ENCODE peak calls at places on chromosomes 3 and 15, in seven cellular contexts. One of them, this sample, is unnamed.
A peak's percentile ranks its signal among the peaks of the same experiment; 100 is the strongest.

GRCh38 chr3:33004961-33005360 is 53.5 kb downstream of the CCR4 start:
- DNase-seq in smooth muscle cell of the brain vasculature: no peak
- DNase-seq in mesothelial cell of epicardium: no peak
- DNase-seq in AG09309: no peak
- DNase-seq in stimulated activated CD4-positive, alpha-beta T cell treated with anti-CD3 and anti-CD28 coated beads, Interleukin-1b, Interleukin-23, amount 100 ng/mL, for 1 hour: no peak
- DNase-seq in hypothalamus: no peak
- DNase-seq in Right ventricle myocardium superior: no peak
- DNase-seq in this sample: no peak

GRCh38 chr15:67225336-67225735 is 29.1 kb downstream of the AAGAB start:
- DNase-seq in stimulated activated CD4-positive, alpha-beta T cell treated with anti-CD3 and anti-CD28 coated beads, Interleukin-1b, Interleukin-23, amount 100 ng/mL, for 1 hour: no peak
- DNase-seq in Right ventricle myocardium superior: no peak
- DNase-seq in smooth muscle cell of the brain vasculature: no peak
- DNase-seq in mesothelial cell of epicardium: no peak
- DNase-seq in hypothalamus: no peak
- DNase-seq in AG09309: peak; percentile 48
- DNase-seq in this sample: no peak

GRCh38 chr3:12815719-12816118 is 19.2 kb downstream of the CAND2 start:
- DNase-seq in mesothelial cell of epicardium: no peak
- DNase-seq in smooth muscle cell of the brain vasculature: no peak
- DNase-seq in AG09309: no peak
- DNase-seq in stimulated activated CD4-positive, alpha-beta T cell treated with anti-CD3 and anti-CD28 coated beads, Interleukin-1b, Interleukin-23, amount 100 ng/mL, for 1 hour: no peak
- DNase-seq in Right ventricle myocardium superior: no peak
- DNase-seq in hypothalamus: no peak
- DNase-seq in this sample: no peak

GRCh38 chr15:58582150-58582549 is 150.4 kb downstream of the LIPC start:
- DNase-seq in hypothalamus: no peak
- DNase-seq in mesothelial cell of epicardium: no peak
- DNase-seq in AG09309: no peak
- DNase-seq in stimulated activated CD4-positive, alpha-beta T cell treated with anti-CD3 and anti-CD28 coated beads, Interleukin-1b, Interleukin-23, amount 100 ng/mL, for 1 hour: no peak
- DNase-seq in smooth muscle cell of the brain vasculature: no peak
- DNase-seq in Right ventricle myocardium superior: no peak
- DNase-seq in this sample: no peak

GRCh38 chr3:133970916-133971315 is 58.8 kb downstream of the SLCO2A1 start:
- DNase-seq in AG09309: no peak
- DNase-seq in hypothalamus: no peak
- DNase-seq in smooth muscle cell of the brain vasculature: no peak
- DNase-seq in stimulated activated CD4-positive, alpha-beta T cell treated with anti-CD3 and anti-CD28 coated beads, Interleukin-1b, Interleukin-23, amount 100 ng/mL, for 1 hour: no peak
- DNase-seq in mesothelial cell of epicardium: no peak
- DNase-seq in Right ventricle myocardium superior: no peak
- DNase-seq in this sample: no peak

GRCh38 chr3:46429671-46430070 is 22.6 kb downstream of the CCRL2 start:
- DNase-seq in stimulated activated CD4-positive, alpha-beta T cell treated with anti-CD3 and anti-CD28 coated beads, Interleukin-1b, Interleukin-23, amount 100 ng/mL, for 1 hour: no peak
- DNase-seq in Right ventricle myocardium superior: no peak
- DNase-seq in AG09309: no peak
- DNase-seq in hypothalamus: no peak
- DNase-seq in mesothelial cell of epicardium: no peak
- DNase-seq in smooth muscle cell of the brain vasculature: no peak
- DNase-seq in this sample: no peak

GRCh38 chr3:31945738-31946052 is 35.4 kb downstream of the OSBPL10 start:
- DNase-seq in mesothelial cell of epicardium: no peak
- DNase-seq in smooth muscle cell of the brain vasculature: no peak
- DNase-seq in Right ventricle myocardium superior: no peak
- DNase-seq in AG09309: peak; percentile 40
- DNase-seq in hypothalamus: no peak
- DNase-seq in stimulated activated CD4-positive, alpha-beta T cell treated with anti-CD3 and anti-CD28 coated beads, Interleukin-1b, Interleukin-23, amount 100 ng/mL, for 1 hour: no peak
- DNase-seq in this sample: no peak

GRCh38 chr15:42146551-42147430 is 9.6 kb downstream of the PLA2G4F start:
- DNase-seq in AG09309: no peak
- DNase-seq in hypothalamus: no peak
- DNase-seq in mesothelial cell of epicardium: no peak
- DNase-seq in smooth muscle cell of the brain vasculature: no peak
- DNase-seq in Right ventricle myocardium superior: no peak
- DNase-seq in stimulated activated CD4-positive, alpha-beta T cell treated with anti-CD3 and anti-CD28 coated beads, Interleukin-1b, Interleukin-23, amount 100 ng/mL, for 1 hour: no peak
- DNase-seq in this sample: no peak

GRCh38 chr3:163605915-163606314 is 1472.4 kb downstream of the SI start:
- DNase-seq in stimulated activated CD4-positive, alpha-beta T cell treated with anti-CD3 and anti-CD28 coated beads, Interleukin-1b, Interleukin-23, amount 100 ng/mL, for 1 hour: no peak
- DNase-seq in AG09309: no peak
- DNase-seq in mesothelial cell of epicardium: no peak
- DNase-seq in hypothalamus: no peak
- DNase-seq in Right ventricle myocardium superior: no peak
- DNase-seq in smooth muscle cell of the brain vasculature: no peak
- DNase-seq in this sample: no peak

GRCh38 chr15:49137861-49138260 is 17.5 kb downstream of the COPS2 start:
- DNase-seq in AG09309: peak; percentile 20
- DNase-seq in hypothalamus: no peak
- DNase-seq in smooth muscle cell of the brain vasculature: no peak
- DNase-seq in Right ventricle myocardium superior: no peak
- DNase-seq in stimulated activated CD4-positive, alpha-beta T cell treated with anti-CD3 and anti-CD28 coated beads, Interleukin-1b, Interleukin-23, amount 100 ng/mL, for 1 hour: no peak
- DNase-seq in mesothelial cell of epicardium: no peak
- DNase-seq in this sample: no peak

GRCh38 chr15:64825081-64825430 is 391 bp downstream of the PIF1 start:
- DNase-seq in mesothelial cell of epicardium: no peak
- DNase-seq in hypothalamus: no peak
- DNase-seq in stimulated activated CD4-positive, alpha-beta T cell treated with anti-CD3 and anti-CD28 coated beads, Interleukin-1b, Interleukin-23, amount 100 ng/mL, for 1 hour: no peak
- DNase-seq in AG09309: no peak
- DNase-seq in smooth muscle cell of the brain vasculature: no peak
- DNase-seq in Right ventricle myocardium superior: no peak
- DNase-seq in this sample: peak; percentile 24

GRCh38 chr15:39583586-39584265 is 2.8 kb downstream of the THBS1 start:
- DNase-seq in hypothalamus: no peak
- DNase-seq in AG09309: peak; percentile 91
- DNase-seq in stimulated activated CD4-positive, alpha-beta T cell treated with anti-CD3 and anti-CD28 coated beads, Interleukin-1b, Interleukin-23, amount 100 ng/mL, for 1 hour: no peak
- DNase-seq in smooth muscle cell of the brain vasculature: no peak
- DNase-seq in Right ventricle myocardium superior: no peak
- DNase-seq in mesothelial cell of epicardium: no peak
- DNase-seq in this sample: peak; percentile 61

GRCh38 chr15:62497356-62497755 is 332.3 kb upstream of the C2CD4B start:
- DNase-seq in Right ventricle myocardium superior: no peak
- DNase-seq in stimulated activated CD4-positive, alpha-beta T cell treated with anti-CD3 and anti-CD28 coated beads, Interleukin-1b, Interleukin-23, amount 100 ng/mL, for 1 hour: no peak
- DNase-seq in smooth muscle cell of the brain vasculature: no peak
- DNase-seq in hypothalamus: no peak
- DNase-seq in AG09309: peak; percentile 34
- DNase-seq in mesothelial cell of epicardium: no peak
- DNase-seq in this sample: no peak

GRCh38 chr3:171802601-171802956 is 7.7 kb downstream of the PLD1 start:
- DNase-seq in hypothalamus: no peak
- DNase-seq in mesothelial cell of epicardium: no peak
- DNase-seq in smooth muscle cell of the brain vasculature: no peak
- DNase-seq in stimulated activated CD4-positive, alpha-beta T cell treated with anti-CD3 and anti-CD28 coated beads, Interleukin-1b, Interleukin-23, amount 100 ng/mL, for 1 hour: no peak
- DNase-seq in Right ventricle myocardium superior: no peak
- DNase-seq in AG09309: no peak
- DNase-seq in this sample: no peak

GRCh38 chr15:88647362-88648105 is 8.7 kb downstream of the ISG20 start:
- DNase-seq in stimulated activated CD4-positive, alpha-beta T cell treated with anti-CD3 and anti-CD28 coated beads, Interleukin-1b, Interleukin-23, amount 100 ng/mL, for 1 hour: no peak
- DNase-seq in smooth muscle cell of the brain vasculature: no peak
- DNase-seq in hypothalamus: no peak
- DNase-seq in AG09309: no peak
- DNase-seq in Right ventricle myocardium superior: no peak
- DNase-seq in mesothelial cell of epicardium: no peak
- DNase-seq in this sample: no peak

GRCh38 chr3:152269423-152270144 is 855 bp downstream of the MBNL1 start:
- DNase-seq in AG09309: peak; percentile 93
- DNase-seq in smooth muscle cell of the brain vasculature: peak; percentile 47
- DNase-seq in mesothelial cell of epicardium: no peak
- DNase-seq in hypothalamus: peak; percentile 67
- DNase-seq in stimulated activated CD4-positive, alpha-beta T cell treated with anti-CD3 and anti-CD28 coated beads, Interleukin-1b, Interleukin-23, amount 100 ng/mL, for 1 hour: no peak
- DNase-seq in Right ventricle myocardium superior: peak; percentile 43
- DNase-seq in this sample: peak; percentile 80

GRCh38 chr3:61985020-61985419 is 388.3 kb downstream of the FEZF2 start:
- DNase-seq in hypothalamus: no peak
- DNase-seq in mesothelial cell of epicardium: no peak
- DNase-seq in smooth muscle cell of the brain vasculature: no peak
- DNase-seq in Right ventricle myocardium superior: no peak
- DNase-seq in stimulated activated CD4-positive, alpha-beta T cell treated with anti-CD3 and anti-CD28 coated beads, Interleukin-1b, Interleukin-23, amount 100 ng/mL, for 1 hour: no peak
- DNase-seq in AG09309: peak; percentile 48
- DNase-seq in this sample: peak; percentile 77

GRCh38 chr15:68833734-68834334 is 13.1 kb upstream of the ANP32A start:
- DNase-seq in mesothelial cell of epicardium: no peak
- DNase-seq in hypothalamus: no peak
- DNase-seq in Right ventricle myocardium superior: no peak
- DNase-seq in AG09309: no peak
- DNase-seq in smooth muscle cell of the brain vasculature: no peak
- DNase-seq in stimulated activated CD4-positive, alpha-beta T cell treated with anti-CD3 and anti-CD28 coated beads, Interleukin-1b, Interleukin-23, amount 100 ng/mL, for 1 hour: no peak
- DNase-seq in this sample: no peak

GRCh38 chr3:32082727-32083126 is 23.7 kb upstream of the GPD1L start:
- DNase-seq in AG09309: no peak
- DNase-seq in Right ventricle myocardium superior: no peak
- DNase-seq in smooth muscle cell of the brain vasculature: no peak
- DNase-seq in stimulated activated CD4-positive, alpha-beta T cell treated with anti-CD3 and anti-CD28 coated beads, Interleukin-1b, Interleukin-23, amount 100 ng/mL, for 1 hour: no peak
- DNase-seq in mesothelial cell of epicardium: no peak
- DNase-seq in hypothalamus: no peak
- DNase-seq in this sample: no peak

GRCh38 chr3:161914703-161915102 is 418.1 kb downstream of the OTOL1 start:
- DNase-seq in stimulated activated CD4-positive, alpha-beta T cell treated with anti-CD3 and anti-CD28 coated beads, Interleukin-1b, Interleukin-23, amount 100 ng/mL, for 1 hour: no peak
- DNase-seq in Right ventricle myocardium superior: peak; percentile 51
- DNase-seq in smooth muscle cell of the brain vasculature: peak; percentile 61
- DNase-seq in hypothalamus: peak; percentile 65
- DNase-seq in AG09309: no peak
- DNase-seq in mesothelial cell of epicardium: no peak
- DNase-seq in this sample: peak; percentile 49

GRCh38 chr3:53803124-53803815 is 42.9 kb downstream of the CHDH start:
- DNase-seq in mesothelial cell of epicardium: no peak
- DNase-seq in smooth muscle cell of the brain vasculature: no peak
- DNase-seq in Right ventricle myocardium superior: no peak
- DNase-seq in stimulated activated CD4-positive, alpha-beta T cell treated with anti-CD3 and anti-CD28 coated beads, Interleukin-1b, Interleukin-23, amount 100 ng/mL, for 1 hour: no peak
- DNase-seq in AG09309: no peak
- DNase-seq in hypothalamus: no peak
- DNase-seq in this sample: no peak

GRCh38 chr3:50164056-50164455 is 8.9 kb downstream of the SEMA3F start:
- DNase-seq in smooth muscle cell of the brain vasculature: no peak
- DNase-seq in hypothalamus: peak; percentile 17
- DNase-seq in stimulated activated CD4-positive, alpha-beta T cell treated with anti-CD3 and anti-CD28 coated beads, Interleukin-1b, Interleukin-23, amount 100 ng/mL, for 1 hour: no peak
- DNase-seq in mesothelial cell of epicardium: no peak
- DNase-seq in AG09309: peak; percentile 88
- DNase-seq in Right ventricle myocardium superior: peak; percentile 74
- DNase-seq in this sample: peak; percentile 89

GRCh38 chr3:154967090-154967489 is 113.0 kb upstream of the MME start:
- DNase-seq in mesothelial cell of epicardium: no peak
- DNase-seq in hypothalamus: no peak
- DNase-seq in smooth muscle cell of the brain vasculature: no peak
- DNase-seq in AG09309: no peak
- DNase-seq in Right ventricle myocardium superior: no peak
- DNase-seq in stimulated activated CD4-positive, alpha-beta T cell treated with anti-CD3 and anti-CD28 coated beads, Interleukin-1b, Interleukin-23, amount 100 ng/mL, for 1 hour: no peak
- DNase-seq in this sample: no peak

GRCh38 chr3:10395671-10396070 is 74.8 kb upstream of the SEC13 start:
- DNase-seq in AG09309: no peak
- DNase-seq in hypothalamus: no peak
- DNase-seq in stimulated activated CD4-positive, alpha-beta T cell treated with anti-CD3 and anti-CD28 coated beads, Interleukin-1b, Interleukin-23, amount 100 ng/mL, for 1 hour: no peak
- DNase-seq in Right ventricle myocardium superior: no peak
- DNase-seq in smooth muscle cell of the brain vasculature: no peak
- DNase-seq in mesothelial cell of epicardium: no peak
- DNase-seq in this sample: no peak

GRCh38 chr3:138681463-138682215 is 73.1 kb downstream of the FAIM start:
- DNase-seq in smooth muscle cell of the brain vasculature: no peak
- DNase-seq in hypothalamus: no peak
- DNase-seq in stimulated activated CD4-positive, alpha-beta T cell treated with anti-CD3 and anti-CD28 coated beads, Interleukin-1b, Interleukin-23, amount 100 ng/mL, for 1 hour: no peak
- DNase-seq in AG09309: no peak
- DNase-seq in Right ventricle myocardium superior: no peak
- DNase-seq in mesothelial cell of epicardium: no peak
- DNase-seq in this sample: no peak

GRCh38 chr15:66153549-66154415 is 99.8 kb downstream of the MEGF11 start:
- DNase-seq in Right ventricle myocardium superior: no peak
- DNase-seq in AG09309: no peak
- DNase-seq in mesothelial cell of epicardium: no peak
- DNase-seq in stimulated activated CD4-positive, alpha-beta T cell treated with anti-CD3 and anti-CD28 coated beads, Interleukin-1b, Interleukin-23, amount 100 ng/mL, for 1 hour: no peak
- DNase-seq in hypothalamus: no peak
- DNase-seq in smooth muscle cell of the brain vasculature: no peak
- DNase-seq in this sample: no peak

GRCh38 chr3:10386121-10386520 is 65.2 kb upstream of the SEC13 start:
- DNase-seq in smooth muscle cell of the brain vasculature: no peak
- DNase-seq in mesothelial cell of epicardium: no peak
- DNase-seq in Right ventricle myocardium superior: no peak
- DNase-seq in AG09309: no peak
- DNase-seq in hypothalamus: no peak
- DNase-seq in stimulated activated CD4-positive, alpha-beta T cell treated with anti-CD3 and anti-CD28 coated beads, Interleukin-1b, Interleukin-23, amount 100 ng/mL, for 1 hour: no peak
- DNase-seq in this sample: no peak

GRCh38 chr3:5707794-5708193 is 520.3 kb downstream of the EDEM1 start:
- DNase-seq in smooth muscle cell of the brain vasculature: no peak
- DNase-seq in Right ventricle myocardium superior: no peak
- DNase-seq in hypothalamus: no peak
- DNase-seq in mesothelial cell of epicardium: no peak
- DNase-seq in AG09309: no peak
- DNase-seq in stimulated activated CD4-positive, alpha-beta T cell treated with anti-CD3 and anti-CD28 coated beads, Interleukin-1b, Interleukin-23, amount 100 ng/mL, for 1 hour: no peak
- DNase-seq in this sample: no peak

GRCh38 chr3:43770426-43771103 is 79.8 kb downstream of the ABHD5 start:
- DNase-seq in stimulated activated CD4-positive, alpha-beta T cell treated with anti-CD3 and anti-CD28 coated beads, Interleukin-1b, Interleukin-23, amount 100 ng/mL, for 1 hour: no peak
- DNase-seq in AG09309: no peak
- DNase-seq in hypothalamus: no peak
- DNase-seq in mesothelial cell of epicardium: no peak
- DNase-seq in smooth muscle cell of the brain vasculature: no peak
- DNase-seq in Right ventricle myocardium superior: peak; percentile 73
- DNase-seq in this sample: peak; percentile 70

GRCh38 chr3:144754076-144754783 is 782.6 kb downstream of the DIPK2A start:
- DNase-seq in mesothelial cell of epicardium: no peak
- DNase-seq in AG09309: no peak
- DNase-seq in hypothalamus: no peak
- DNase-seq in Right ventricle myocardium superior: no peak
- DNase-seq in smooth muscle cell of the brain vasculature: no peak
- DNase-seq in stimulated activated CD4-positive, alpha-beta T cell treated with anti-CD3 and anti-CD28 coated beads, Interleukin-1b, Interleukin-23, amount 100 ng/mL, for 1 hour: no peak
- DNase-seq in this sample: no peak

GRCh38 chr15:70494861-70495571 is 268.3 kb downstream of the UACA start:
- DNase-seq in stimulated activated CD4-positive, alpha-beta T cell treated with anti-CD3 and anti-CD28 coated beads, Interleukin-1b, Interleukin-23, amount 100 ng/mL, for 1 hour: no peak
- DNase-seq in AG09309: peak; percentile 89
- DNase-seq in Right ventricle myocardium superior: no peak
- DNase-seq in mesothelial cell of epicardium: peak; percentile 53
- DNase-seq in hypothalamus: no peak
- DNase-seq in smooth muscle cell of the brain vasculature: no peak
- DNase-seq in this sample: peak; percentile 97